ENCODE peak calls at places on chromosomes 4 and X, in four cellular contexts. T is K562, X is SK-N-SH, L is HepG2. H is an unnamed sample.

GRCh38 chr4:101114936-101115372 is 232.4 kb downstream of the PPP3CA start:
- DNase-seq in T (no peak), X (no peak), L (peak), H (no peak)

GRCh38 chr4:66572949-66573348 is 902.7 kb upstream of the EPHA5 start:
- DNase-seq in T (no peak), X (no peak), L (no peak), H (no peak)

GRCh38 chr4:32025840-32026459 is 1305.8 kb downstream of the PCDH7 start:
- DNase-seq in T (no peak), X (no peak), L (no peak), H (no peak)

GRCh38 chr4:151488968-151489367 is 80.0 kb downstream of the FHIP1A start:
- DNase-seq in T (no peak), X (no peak), L (no peak), H (no peak)

GRCh38 chr4:87492617-87493016 is 36.6 kb downstream of the SPARCL1 start:
- DNase-seq in T (no peak), X (no peak), L (no peak), H (no peak)

GRCh38 chrX:143994206-143994605 is 110.3 kb downstream of the UBE2NL start:
- DNase-seq in T (no peak), X (no peak), L (no peak), H (no peak)

GRCh38 chr4:111718763-111719537 is 426.3 kb upstream of the FAM241A start:
- DNase-seq in T (no peak), X (no peak), L (no peak), H (no peak)

GRCh38 chr4:158856852-158857251 is 88.0 kb downstream of the FNIP2 start:
- DNase-seq in T (peak), X (peak), L (peak), H (no peak)

GRCh38 chr4:70399319-70399718 is 1.6 kb downstream of the OPRPN start:
- DNase-seq in T (no peak), X (no peak), L (no peak), H (no peak)

GRCh38 chr4:116531870-116532269 is 553.5 kb downstream of the TRAM1L1 start:
- DNase-seq in T (peak), X (no peak), L (no peak), H (no peak)

GRCh38 chrX:44157293-44157692 is 184.1 kb upstream of the NDP start:
- DNase-seq in T (no peak), X (no peak), L (no peak), H (no peak)

GRCh38 chrX:72094894-72095293 is 36.8 kb downstream of the RTL5 start:
- DNase-seq in T (peak), X (peak), L (no peak), H (no peak)

GRCh38 chr4:55004831-55005230 is 120.6 kb downstream of the KDR start:
- DNase-seq in T (no peak), X (no peak), L (no peak), H (no peak)

GRCh38 chr4:96472103-96472867 is 632.4 kb downstream of the PDHA2 start:
- DNase-seq in T (peak), X (no peak), L (no peak), H (no peak)

GRCh38 chr4:52641853-52642563 is 17.1 kb downstream of the USP46 start:
- DNase-seq in T (no peak), X (no peak), L (no peak), H (no peak)

GRCh38 chrX:17590892-17591740 is 146.2 kb upstream of the SCML1 start:
- DNase-seq in T (peak), X (peak), L (peak), H (peak)

GRCh38 chr4:159107203-159107921 is 4.5 kb downstream of the RAPGEF2 start:
- DNase-seq in T (no peak), X (no peak), L (no peak), H (no peak)

GRCh38 chrX:12930150-12930549 is 23.7 kb downstream of the TLR8 start:
- DNase-seq in T (no peak), X (no peak), L (no peak), H (no peak)

DNA sequence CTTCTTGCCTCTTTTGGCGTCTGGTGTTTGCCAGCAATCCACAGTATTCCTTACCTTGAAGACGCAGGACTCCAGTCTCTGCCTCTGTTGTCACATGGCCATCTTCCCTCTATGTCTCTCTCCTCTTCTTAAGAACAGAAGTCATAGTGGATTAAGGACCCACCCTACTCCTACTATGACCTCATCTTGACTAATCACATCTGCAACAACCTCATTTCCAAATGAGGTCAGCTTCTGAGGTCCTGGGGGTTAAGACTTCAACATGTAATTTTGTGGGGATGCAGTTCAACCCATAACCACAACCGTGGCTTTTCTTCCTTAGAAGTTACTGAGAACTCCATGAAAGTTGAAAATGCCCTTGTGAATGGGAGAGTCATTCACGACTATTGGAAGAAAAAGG is 23.3 kb downstream of the TLR8 start:
- DNase-seq in T (no peak), X (no peak), L (no peak), H (no peak)
- TF ChIP-seq FOXJ3 in T (no peak), X (no peak), L (no peak), H (no peak)

GRCh38 chr4:38788327-38788726 is 5.5 kb upstream of the TLR10 start:
- DNase-seq in T (no peak), X (no peak), L (no peak), H (no peak)
- TF ChIP-seq FOXJ3 in T (no peak), X (no peak), L (no peak), H (no peak)

GRCh38 chr4:53680168-53680567 is 88.9 kb upstream of the LNX1 start:
- DNase-seq in T (no peak), X (no peak), L (no peak), H (no peak)

GRCh38 chr4:53682196-53682595 is 90.9 kb upstream of the LNX1 start:
- DNase-seq in T (no peak), X (no peak), L (no peak), H (no peak)

GRCh38 chr4:53684448-53684847 is 93.2 kb upstream of the LNX1 start:
- DNase-seq in T (no peak), X (no peak), L (no peak), H (no peak)

GRCh38 chr4:53682908-53683307 is 91.6 kb upstream of the LNX1 start:
- DNase-seq in T (no peak), X (no peak), L (no peak), H (no peak)

GRCh38 chr4:53680588-53680987 is 89.3 kb upstream of the LNX1 start:
- DNase-seq in T (no peak), X (no peak), L (no peak), H (no peak)
- TF ChIP-seq FOXJ3 in T (no peak), X (no peak), L (no peak), H (no peak)

DNA sequence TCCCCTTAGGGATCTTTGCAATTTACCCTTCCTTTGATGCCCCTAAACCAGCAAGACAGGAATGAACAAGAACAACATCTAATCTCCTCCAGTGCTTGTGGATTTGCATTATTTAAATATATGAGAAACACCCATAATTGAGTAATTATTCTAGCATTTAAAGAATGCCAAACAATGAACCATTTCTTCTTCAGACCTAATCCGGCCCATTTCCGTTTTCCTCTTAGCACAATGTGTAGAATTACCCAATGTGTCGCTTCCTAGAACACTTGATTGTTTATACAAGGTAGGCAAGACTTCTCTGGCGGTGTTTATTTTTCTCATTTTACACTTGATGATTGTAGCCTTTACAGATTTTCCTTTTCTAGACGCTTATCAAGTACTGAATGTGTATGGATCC is 43.5 kb downstream of the CLDN34 start:
- DNase-seq in T (no peak), X (no peak), L (peak), H (no peak)
- TF ChIP-seq FOXJ3 in T (no peak), X (no peak), L (no peak), H (no peak)

DNA sequence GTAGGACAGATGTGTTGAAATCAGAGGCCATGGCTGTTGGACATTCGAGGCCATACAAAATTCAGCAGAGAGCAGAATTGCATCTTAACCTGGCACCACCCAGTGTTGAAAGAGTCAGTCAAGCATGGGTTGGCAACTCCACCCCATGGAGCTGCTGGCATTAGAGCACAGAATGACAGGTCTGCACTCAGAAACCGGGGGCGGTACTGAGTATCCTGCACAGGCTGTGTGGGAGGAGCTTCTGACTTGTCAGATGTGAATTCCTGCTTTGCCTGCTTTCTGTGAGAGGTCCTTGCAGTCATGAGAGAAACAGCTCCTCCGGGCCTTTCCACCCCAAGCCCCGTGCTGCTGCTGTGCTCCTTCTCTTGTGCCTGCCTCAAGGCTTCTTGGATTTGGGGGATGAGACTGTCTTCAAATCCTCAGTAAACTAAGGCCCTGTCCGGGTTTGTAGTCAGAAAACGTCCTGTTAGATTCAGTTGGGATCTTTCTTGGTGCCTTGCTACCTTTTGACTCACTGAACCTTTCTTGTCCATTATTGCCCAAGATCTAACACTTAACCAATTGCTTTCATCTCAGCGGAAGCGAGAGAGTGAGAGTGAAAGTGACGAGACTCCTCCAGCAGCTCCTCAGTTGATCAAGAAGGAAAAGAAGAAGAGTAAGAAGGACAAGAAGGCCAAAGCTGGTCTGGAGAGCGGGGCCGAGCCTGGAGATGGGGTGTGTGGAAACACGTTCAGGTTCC is 13.1 kb downstream of the DKC1 start:
- DNase-seq in T (peak), X (no peak), L (no peak), H (no peak)
- TF ChIP-seq FOXJ3 in T (no peak), X (no peak), L (no peak), H (no peak)

GRCh38 chr4:78477276-78477675 is 74.3 kb upstream of the ANXA3 start:
- DNase-seq in T (no peak), X (no peak), L (no peak), H (no peak)

GRCh38 chr4:78482281-78482680 is 69.3 kb upstream of the ANXA3 start:
- DNase-seq in T (no peak), X (no peak), L (no peak), H (no peak)

GRCh38 chr4:78478523-78478922 is 73.0 kb upstream of the ANXA3 start:
- DNase-seq in T (no peak), X (no peak), L (no peak), H (no peak)

GRCh38 chr4:78481180-78481579 is 70.4 kb upstream of the ANXA3 start:
- DNase-seq in T (no peak), X (no peak), L (no peak), H (no peak)

GRCh38 chr4:78480286-78480685 is 71.3 kb upstream of the ANXA3 start:
- DNase-seq in T (no peak), X (no peak), L (no peak), H (no peak)
- TF ChIP-seq FOXJ3 in T (no peak), X (no peak), L (no peak), H (no peak)

GRCh38 chrX:14729058-14729457 is 143.8 kb downstream of the FANCB start:
- DNase-seq in T (no peak), X (no peak), L (no peak), H (no peak)
- TF ChIP-seq FOXJ3 in T (no peak), X (no peak), L (no peak), H (no peak)

DNA sequence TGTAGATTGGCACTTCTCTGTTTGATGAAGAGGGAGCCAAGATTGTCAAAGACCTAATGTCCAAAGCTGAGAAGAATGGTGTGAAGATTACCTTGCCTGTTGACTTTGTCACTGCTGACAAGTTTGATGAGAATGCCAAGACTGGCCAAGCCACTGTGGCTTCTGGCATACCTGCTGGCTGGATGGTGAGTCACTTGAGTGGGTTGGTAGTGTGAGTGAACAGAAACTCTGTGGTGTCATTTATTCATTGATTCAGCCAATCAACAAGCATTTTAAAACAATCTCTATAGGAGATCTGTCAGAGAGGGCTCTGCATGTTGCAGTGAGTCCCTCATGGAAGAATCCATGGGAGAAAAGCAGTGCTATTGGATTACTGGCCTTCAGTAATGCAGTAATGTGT is 16.3 kb downstream of the TAF9B start:
- DNase-seq in T (no peak), X (no peak), L (no peak), H (no peak)
- TF ChIP-seq FOXJ3 in T (no peak), X (no peak), L (no peak), H (no peak)